ENCODE peak calls at places on chromosomes 5 and 9, in five cellular contexts. P, O, A, N and C are unnamed samples.
A peak's percentile ranks its signal among the peaks of the same experiment; 100 is the strongest.

GRCh38 chr5:124383693-124384092 is 362.7 kb downstream of the ZNF608 start:
- DNase-seq in P (no peak), O (no peak), A (no peak), N (no peak), C (no peak)

GRCh38 chr5:9714187-9714586 is 84.0 kb upstream of the TAS2R1 start:
- DNase-seq in P (no peak), O (no peak), A (no peak), N (peak; percentile 42), C (no peak)

GRCh38 chr5:170109059-170110031 is 3.6 kb downstream of the FOXI1 start:
- DNase-seq in P (no peak), O (no peak), A (no peak), N (no peak), C (no peak)

GRCh38 chr5:124871299-124871698 is 124.9 kb upstream of the ZNF608 start:
- DNase-seq in P (no peak), O (no peak), A (no peak), N (peak; percentile 61), C (no peak)

GRCh38 chr5:980941-981340 is 27.7 kb upstream of the NKD2 start:
- DNase-seq in P (no peak), O (no peak), A (no peak), N (no peak), C (no peak)

GRCh38 chr5:67547682-67548081 is 351.1 kb upstream of the CD180 start:
- DNase-seq in P (no peak), O (no peak), A (no peak), N (no peak), C (no peak)

GRCh38 chr5:132420706-132421272 is 51.3 kb downstream of the SLC22A5 start:
- DNase-seq in P (no peak), O (peak; percentile 22), A (no peak), N (no peak), C (no peak)

GRCh38 chr5:122940890-122941289 is 95.5 kb downstream of the SNX24 start:
- DNase-seq in P (no peak), O (no peak), A (no peak), N (no peak), C (no peak)

GRCh38 chr5:129899454-129899853 is 4.8 kb upstream of the CHSY3 start:
- DNase-seq in P (no peak), O (no peak), A (no peak), N (peak; percentile 6), C (no peak)

GRCh38 chr9:99375481-99375880 is 153.4 kb downstream of the SEC61B start:
- DNase-seq in P (no peak), O (no peak), A (no peak), N (no peak), C (no peak)

GRCh38 chr9:22124263-22125011 is 115.3 kb upstream of the CDKN2B start:
- DNase-seq in P (peak; percentile 14), O (peak; percentile 41), A (no peak), N (peak; percentile 61), C (no peak)

GRCh38 chr5:43156388-43156787 is 35.6 kb upstream of the NIM1K start:
- DNase-seq in P (no peak), O (no peak), A (no peak), N (peak; percentile 61), C (no peak)

GRCh38 chr9:118362123-118362522 is 657.9 kb downstream of the TLR4 start:
- DNase-seq in P (no peak), O (no peak), A (no peak), N (no peak), C (peak; percentile 7)

GRCh38 chr9:34896112-34896511 is 62.0 kb upstream of the PHF24 start:
- DNase-seq in P (no peak), O (no peak), A (no peak), N (no peak), C (no peak)

GRCh38 chr9:98536542-98537173 is 172.1 kb downstream of the GABBR2 start:
- DNase-seq in P (no peak), O (peak; percentile 13), A (peak; percentile 39), N (no peak), C (no peak)

GRCh38 chr5:181054871-181055494 is 14.9 kb downstream of the BTNL9 start:
- DNase-seq in P (no peak), O (no peak), A (no peak), N (no peak), C (no peak)

GRCh38 chr9:77839459-77840140 is 191.5 kb upstream of the GNA14 start:
- DNase-seq in P (no peak), O (no peak), A (no peak), N (peak; percentile 53), C (no peak)

GRCh38 chr9:17116400-17116837 is 18.4 kb upstream of the CNTLN start:
- DNase-seq in P (peak; percentile 31), O (no peak), A (no peak), N (peak; percentile 54), C (peak; percentile 7)

GRCh38 chr5:132473019-132473531 is 17.5 kb downstream of the IRF1 start:
- DNase-seq in P (no peak), O (peak; percentile 46), A (no peak), N (no peak), C (no peak)

GRCh38 chr9:127509261-127509954 is 58.1 kb downstream of the LRSAM1 start:
- DNase-seq in P (no peak), O (no peak), A (no peak), N (no peak), C (no peak)

GRCh38 chr9:5714501-5715401 is 85.8 kb downstream of the RIC1 start:
- DNase-seq in P (no peak), O (no peak), A (no peak), N (peak; percentile 61), C (no peak)

GRCh38 chr5:73814234-73814846 is 188.3 kb downstream of the ARHGEF28 start:
- DNase-seq in P (no peak), O (no peak), A (no peak), N (no peak), C (no peak)

GRCh38 chr5:113574417-113574816 is 60.9 kb downstream of the YTHDC2 start:
- DNase-seq in P (no peak), O (no peak), A (no peak), N (peak; percentile 96), C (peak; percentile 23)

GRCh38 chr5:138990986-138991645 is 116.0 kb upstream of the LRRTM2 start:
- DNase-seq in P (no peak), O (no peak), A (no peak), N (no peak), C (no peak)

GRCh38 chr9:137488330-137488653 is 29.2 kb upstream of the NSMF start:
- DNase-seq in P (no peak), O (peak; percentile 87), A (no peak), N (no peak), C (no peak)

GRCh38 chr9:130991227-130992058 is 17.5 kb upstream of the LAMC3 start:
- DNase-seq in P (no peak), O (no peak), A (no peak), N (no peak), C (no peak)

GRCh38 chr9:101376117-101376866 is 8.5 kb downstream of the BAAT start:
- DNase-seq in P (peak; percentile 62), O (no peak), A (no peak), N (peak; percentile 63), C (peak; percentile 41)

GRCh38 chr5:103264529-103264928 is 6.0 kb downstream of the MACIR start:
- DNase-seq in P (no peak), O (no peak), A (no peak), N (no peak), C (no peak)

GRCh38 chr5:135535420-135535819 is 344 bp downstream of the NEUROG1 start:
- DNase-seq in P (no peak), O (no peak), A (no peak), N (no peak), C (no peak)

GRCh38 chr5:114010362-114010761 is 351.5 kb upstream of the KCNN2 start:
- DNase-seq in P (no peak), O (no peak), A (no peak), N (peak; percentile 87), C (no peak)

GRCh38 chr5:1737790-1738405 is 61.7 kb downstream of the MRPL36 start:
- DNase-seq in P (no peak), O (peak; percentile 11), A (peak; percentile 59), N (peak; percentile 13), C (peak; percentile 69)

GRCh38 chr5:138240690-138241385 is 27.7 kb upstream of the CDC23 start:
- DNase-seq in P (no peak), O (no peak), A (no peak), N (no peak), C (no peak)

GRCh38 chr9:138022121-138022741 is 144.6 kb downstream of the CACNA1B start:
- DNase-seq in P (peak; percentile 34), O (peak; percentile 57), A (no peak), N (no peak), C (peak; percentile 30)

GRCh38 chr9:110141118-110141797 is 66.7 kb downstream of the C9orf152 start:
- DNase-seq in P (peak; percentile 44), O (peak; percentile 54), A (no peak), N (peak; percentile 99), C (peak; percentile 50)

GRCh38 chr5:19733612-19734495 is 254.1 kb downstream of the CDH18 start:
- DNase-seq in P (no peak), O (no peak), A (no peak), N (no peak), C (no peak)

GRCh38 chr9:89463986-89464901 is 33.7 kb downstream of the SEMA4D start:
- DNase-seq in P (no peak), O (peak; percentile 35), A (peak; percentile 59), N (no peak), C (no peak)
- TF ChIP-seq POLR2A in P (no peak), O (no peak), A (peak; percentile 66), N (no peak), C (no peak)

GRCh38 chr5:179927834-179928233 is 20.1 kb upstream of the TBC1D9B start:
- DNase-seq in P (no peak), O (no peak), A (no peak), N (no peak), C (no peak)
- TF ChIP-seq POLR2A in P (no peak), O (no peak), A (no peak), N (no peak), C (no peak)

GRCh38 chr5:37838152-37838932 is 1.5 kb downstream of the GDNF start:
- DNase-seq in P (peak; percentile 31), O (no peak), A (peak; percentile 10), N (peak; percentile 30), C (no peak)

GRCh38 chr5:37841223-37841622 is 1.4 kb upstream of the GDNF start:
- DNase-seq in P (no peak), O (no peak), A (no peak), N (no peak), C (no peak)

GRCh38 chr5:37840036-37840909 is at the start of gene GDNF:
- DNase-seq in P (peak; percentile 38), O (peak; percentile 34), A (peak; percentile 12), N (peak; percentile 77), C (no peak)

GRCh38 chr5:37838933-37839341 is 904 bp downstream of the GDNF start:
- DNase-seq in P (no peak), O (no peak), A (no peak), N (no peak), C (no peak)

GRCh38 chr5:37839441-37840035 is 303 bp downstream of the GDNF start:
- DNase-seq in P (peak; percentile 57), O (peak; percentile 29), A (peak; percentile 32), N (peak; percentile 73), C (no peak)
- TF ChIP-seq POLR2A in P (no peak), O (no peak), A (no peak), N (no peak), C (no peak)

GRCh38 chr5:80092521-80093107 is 57.5 kb downstream of the THBS4 start:
- DNase-seq in P (no peak), O (no peak), A (no peak), N (no peak), C (no peak)
- TF ChIP-seq POLR2A in P (no peak), O (no peak), A (no peak), N (no peak), C (no peak)

GRCh38 chr9:83979812-83980394 is at the start of gene HNRNPK:
- DNase-seq in P (peak; percentile 98), O (peak; percentile 99), A (peak; percentile 94), N (peak; percentile 98), C (peak; percentile 97)
- TF ChIP-seq POLR2A in P (no peak), O (peak; percentile 43), A (no peak), N (peak; percentile 85), C (peak; percentile 60)